ENCODE peak calls at places on chromosomes 11 and 22, in four cellular contexts. One of them, this sample, is unnamed.

GRCh38 chr11:10181811-10182210 is 112.2 kb downstream of the SBF2 start:
- DNase-seq in CD4-positive, alpha-beta T cell: no peak
- DNase-seq in NCI-H2029 treated with DMSO at 0.1 percent for 48 hours: peak; percentile 1
- DNase-seq in T follicular helper cell: no peak
- DNase-seq in this sample: no peak

GRCh38 chr11:91394073-91394717 is 830.4 kb upstream of the FAT3 start:
- DNase-seq in NCI-H2029 treated with DMSO at 0.1 percent for 48 hours: peak; percentile 19
- DNase-seq in T follicular helper cell: no peak
- DNase-seq in CD4-positive, alpha-beta T cell: no peak
- DNase-seq in this sample: no peak

GRCh38 chr11:120413480-120413879 is 77.3 kb downstream of the ARHGEF12 start:
- DNase-seq in T follicular helper cell: no peak
- DNase-seq in NCI-H2029 treated with DMSO at 0.1 percent for 48 hours: no peak
- DNase-seq in CD4-positive, alpha-beta T cell: no peak
- DNase-seq in this sample: no peak

GRCh38 chr11:86158716-86159669 is 85.6 kb upstream of the EED start:
- DNase-seq in NCI-H2029 treated with DMSO at 0.1 percent for 48 hours: no peak
- DNase-seq in T follicular helper cell: no peak
- DNase-seq in CD4-positive, alpha-beta T cell: no peak
- DNase-seq in this sample: no peak

GRCh38 chr11:22449441-22449840 is 111.3 kb downstream of the SLC17A6 start:
- DNase-seq in CD4-positive, alpha-beta T cell: no peak
- DNase-seq in T follicular helper cell: no peak
- DNase-seq in NCI-H2029 treated with DMSO at 0.1 percent for 48 hours: no peak
- DNase-seq in this sample: no peak

GRCh38 chr22:32175751-32176644 is 16.9 kb upstream of the C22orf42 start:
- DNase-seq in NCI-H2029 treated with DMSO at 0.1 percent for 48 hours: no peak
- DNase-seq in CD4-positive, alpha-beta T cell: no peak
- DNase-seq in T follicular helper cell: no peak
- DNase-seq in this sample: no peak

GRCh38 chr11:12625438-12626071 is 48.7 kb upstream of the TEAD1 start:
- DNase-seq in CD4-positive, alpha-beta T cell: no peak
- DNase-seq in NCI-H2029 treated with DMSO at 0.1 percent for 48 hours: no peak
- DNase-seq in T follicular helper cell: no peak
- DNase-seq in this sample: no peak

GRCh38 chr11:73372371-73372993 is 3.7 kb upstream of the RELT start:
- DNase-seq in NCI-H2029 treated with DMSO at 0.1 percent for 48 hours: no peak
- DNase-seq in CD4-positive, alpha-beta T cell: no peak
- DNase-seq in T follicular helper cell: no peak
- DNase-seq in this sample: no peak

GRCh38 chr22:32644252-32645100 is 157.0 kb upstream of the TIMP3 start:
- DNase-seq in CD4-positive, alpha-beta T cell: peak; percentile 45
- DNase-seq in NCI-H2029 treated with DMSO at 0.1 percent for 48 hours: peak; percentile 49
- DNase-seq in T follicular helper cell: no peak
- DNase-seq in this sample: peak; percentile 8

GRCh38 chr22:41557401-41558240 is 3.2 kb upstream of the CSDC2 start:
- DNase-seq in CD4-positive, alpha-beta T cell: no peak
- DNase-seq in T follicular helper cell: no peak
- DNase-seq in NCI-H2029 treated with DMSO at 0.1 percent for 48 hours: no peak
- DNase-seq in this sample: no peak

GRCh38 chr11:69358398-69359080 is 64.6 kb downstream of the MYEOV start:
- DNase-seq in NCI-H2029 treated with DMSO at 0.1 percent for 48 hours: no peak
- DNase-seq in T follicular helper cell: no peak
- DNase-seq in CD4-positive, alpha-beta T cell: peak; percentile 25
- DNase-seq in this sample: no peak

GRCh38 chr22:50270302-50271010 is at the start of gene MAPK11:
- DNase-seq in T follicular helper cell: peak; percentile 55
- DNase-seq in NCI-H2029 treated with DMSO at 0.1 percent for 48 hours: no peak
- DNase-seq in CD4-positive, alpha-beta T cell: peak; percentile 74
- DNase-seq in this sample: peak; percentile 69

GRCh38 chr11:8059030-8059429 is 22.0 kb upstream of the TUB start:
- DNase-seq in CD4-positive, alpha-beta T cell: no peak
- DNase-seq in NCI-H2029 treated with DMSO at 0.1 percent for 48 hours: no peak
- DNase-seq in T follicular helper cell: no peak
- DNase-seq in this sample: no peak

GRCh38 chr11:108966206-108966605 is 301.3 kb downstream of the DDX10 start:
- DNase-seq in CD4-positive, alpha-beta T cell: no peak
- DNase-seq in T follicular helper cell: no peak
- DNase-seq in NCI-H2029 treated with DMSO at 0.1 percent for 48 hours: no peak
- DNase-seq in this sample: no peak

GRCh38 chr11:45041556-45041955 is 90.9 kb upstream of the TP53I11 start:
- DNase-seq in CD4-positive, alpha-beta T cell: no peak
- DNase-seq in NCI-H2029 treated with DMSO at 0.1 percent for 48 hours: no peak
- DNase-seq in T follicular helper cell: no peak
- DNase-seq in this sample: no peak

GRCh38 chr11:61473370-61474025 is 35.1 kb upstream of the LRRC10B start:
- DNase-seq in CD4-positive, alpha-beta T cell: no peak
- DNase-seq in T follicular helper cell: no peak
- DNase-seq in NCI-H2029 treated with DMSO at 0.1 percent for 48 hours: no peak
- DNase-seq in this sample: no peak

GRCh38 chr11:123174196-123175183 is 20.6 kb downstream of the CLMP start:
- DNase-seq in CD4-positive, alpha-beta T cell: no peak
- DNase-seq in NCI-H2029 treated with DMSO at 0.1 percent for 48 hours: no peak
- DNase-seq in T follicular helper cell: no peak
- DNase-seq in this sample: no peak

GRCh38 chr11:75240381-75241035 is at the start of gene TPBGL:
- DNase-seq in NCI-H2029 treated with DMSO at 0.1 percent for 48 hours: no peak
- DNase-seq in T follicular helper cell: no peak
- DNase-seq in CD4-positive, alpha-beta T cell: no peak
- DNase-seq in this sample: no peak